ENCODE peak calls at places on chromosomes 7 and 10, in six cellular contexts. P is sciatic nerve, S is coronary artery, Q is pancreas, O is left ventricle myocardium inferior, M is NCI-H748 treated with DMSO at 0.1 percent for 48 hours. L is an unnamed sample.
A peak's percentile ranks its signal among the peaks of the same experiment; 100 is the strongest.

GRCh38 chr10:92124020-92124419 is 166.9 kb downstream of the CPEB3 start:
- DNase-seq in P (no peak), M (no peak), O (no peak), Q (no peak), S (no peak), L (no peak)

GRCh38 chr7:99111591-99111990 is 32.3 kb downstream of the SMURF1 start:
- DNase-seq in P (no peak), O (no peak), S (no peak), Q (no peak), M (no peak), L (no peak)

GRCh38 chr7:71864130-71864529 is 548.0 kb downstream of the CALN1 start:
- DNase-seq in P (no peak), M (no peak), S (no peak), Q (no peak), O (no peak), L (no peak)

GRCh38 chr10:21628023-21628422 is 94.0 kb downstream of the MLLT10 start:
- DNase-seq in Q (no peak), O (no peak), P (no peak), M (no peak), S (no peak), L (no peak)

GRCh38 chr10:100561005-100561404 is 25.3 kb downstream of the HIF1AN start:
- DNase-seq in S (no peak), P (no peak), M (no peak), O (no peak), Q (no peak), L (no peak)

GRCh38 chr7:17436126-17436525 is 137.7 kb downstream of the AHR start:
- DNase-seq in M (no peak), O (no peak), S (no peak), Q (no peak), P (no peak), L (no peak)

GRCh38 chr10:130875897-130876472 is 435.5 kb downstream of the TCERG1L start:
- DNase-seq in M (no peak), O (no peak), P (no peak), Q (no peak), S (no peak), L (no peak)

GRCh38 chr7:3158501-3158900 is 114.8 kb upstream of the CARD11 start:
- DNase-seq in Q (no peak), P (no peak), M (no peak), O (no peak), S (no peak), L (no peak)

GRCh38 chr7:141362580-141363435 is 188.4 kb upstream of the AGK start:
- DNase-seq in Q (no peak), O (peak; percentile 18), P (no peak), M (no peak), S (no peak), L (peak; percentile 78)

GRCh38 chr10:112140110-112140755 is 43.3 kb downstream of the GPAM start:
- DNase-seq in M (peak; percentile 31), P (peak; percentile 78), Q (peak; percentile 41), O (peak; percentile 27), S (no peak), L (peak; percentile 54)

GRCh38 chr7:154909241-154910105 is 93.5 kb downstream of the PAXIP1 start:
- DNase-seq in Q (no peak), S (no peak), M (no peak), O (no peak), P (no peak), L (no peak)

GRCh38 chr7:28984631-28985030 is 26.5 kb upstream of the TRIL start:
- DNase-seq in Q (no peak), M (no peak), S (no peak), P (no peak), O (peak; percentile 46), L (peak; percentile 89)

GRCh38 chr7:144710791-144711190 is 125.1 kb downstream of the TPK1 start:
- DNase-seq in P (no peak), Q (no peak), M (no peak), S (no peak), O (no peak), L (no peak)

GRCh38 chr10:26334932-26335573 is 103.1 kb upstream of the APBB1IP start:
- DNase-seq in M (peak; percentile 34), Q (peak; percentile 28), P (peak; percentile 60), O (peak; percentile 20), S (peak; percentile 76), L (peak; percentile 33)

GRCh38 chr10:12699258-12699700 is 302.2 kb downstream of the CCDC3 start:
- DNase-seq in Q (peak; percentile 69), O (no peak), S (no peak), P (no peak), M (no peak), L (no peak)